ENCODE peak calls at places on chromosomes 1 and 21, in ten cellular contexts. One of them, this sample, is unnamed.

GRCh38 chr1:223189903-223190724 is 47.1 kb upstream of the TLR5 start:
- DNase-seq in T-helper 17 cell: peak
- DNase-seq in stimulated activated CD4-positive, alpha-beta T cell treated with anti-CD3 and anti-CD28 coated beads, Interleukin-15, amount 100 ng/mL, for 1 hour: peak
- DNase-seq in SJSA1: peak
- DNase-seq in WTC11: no peak
- DNase-seq in posterior cingulate gyrus: no peak
- DNase-seq in Daoy: peak
- DNase-seq in stimulated activated CD8-positive, alpha-beta memory T cell treated with anti-CD3 and anti-CD28 coated beads, Interleukin-4, amount 100 ng/mL, for 48 hours: peak
- DNase-seq in AG20443: peak
- DNase-seq in amniotic stem cell: no peak
- DNase-seq in this sample: peak

GRCh38 chr1:10210841-10211804 is 753 bp downstream of the KIF1B start:
- DNase-seq in T-helper 17 cell: no peak
- DNase-seq in stimulated activated CD8-positive, alpha-beta memory T cell treated with anti-CD3 and anti-CD28 coated beads, Interleukin-4, amount 100 ng/mL, for 48 hours: peak
- DNase-seq in amniotic stem cell: peak
- DNase-seq in WTC11: peak
- DNase-seq in AG20443: peak
- DNase-seq in SJSA1: peak
- DNase-seq in posterior cingulate gyrus: peak
- DNase-seq in Daoy: peak
- DNase-seq in stimulated activated CD4-positive, alpha-beta T cell treated with anti-CD3 and anti-CD28 coated beads, Interleukin-15, amount 100 ng/mL, for 1 hour: peak
- DNase-seq in this sample: peak

GRCh38 chr1:168320805-168321577 is 40.3 kb downstream of the TBX19 start:
- DNase-seq in WTC11: no peak
- DNase-seq in Daoy: peak
- DNase-seq in stimulated activated CD8-positive, alpha-beta memory T cell treated with anti-CD3 and anti-CD28 coated beads, Interleukin-4, amount 100 ng/mL, for 48 hours: peak
- DNase-seq in posterior cingulate gyrus: no peak
- DNase-seq in stimulated activated CD4-positive, alpha-beta T cell treated with anti-CD3 and anti-CD28 coated beads, Interleukin-15, amount 100 ng/mL, for 1 hour: no peak
- DNase-seq in amniotic stem cell: peak
- DNase-seq in SJSA1: peak
- DNase-seq in T-helper 17 cell: no peak
- DNase-seq in AG20443: peak
- DNase-seq in this sample: peak

GRCh38 chr1:41586230-41586629 is 101.7 kb upstream of the EDN2 start:
- DNase-seq in AG20443: no peak
- DNase-seq in stimulated activated CD8-positive, alpha-beta memory T cell treated with anti-CD3 and anti-CD28 coated beads, Interleukin-4, amount 100 ng/mL, for 48 hours: no peak
- DNase-seq in amniotic stem cell: no peak
- DNase-seq in SJSA1: no peak
- DNase-seq in T-helper 17 cell: no peak
- DNase-seq in Daoy: no peak
- DNase-seq in WTC11: no peak
- DNase-seq in posterior cingulate gyrus: no peak
- DNase-seq in stimulated activated CD4-positive, alpha-beta T cell treated with anti-CD3 and anti-CD28 coated beads, Interleukin-15, amount 100 ng/mL, for 1 hour: no peak
- DNase-seq in this sample: no peak

GRCh38 chr1:230465701-230466100 is 39.6 kb upstream of the PGBD5 start:
- DNase-seq in stimulated activated CD8-positive, alpha-beta memory T cell treated with anti-CD3 and anti-CD28 coated beads, Interleukin-4, amount 100 ng/mL, for 48 hours: no peak
- DNase-seq in SJSA1: no peak
- DNase-seq in AG20443: no peak
- DNase-seq in WTC11: no peak
- DNase-seq in T-helper 17 cell: no peak
- DNase-seq in amniotic stem cell: no peak
- DNase-seq in posterior cingulate gyrus: no peak
- DNase-seq in Daoy: no peak
- DNase-seq in stimulated activated CD4-positive, alpha-beta T cell treated with anti-CD3 and anti-CD28 coated beads, Interleukin-15, amount 100 ng/mL, for 1 hour: no peak
- DNase-seq in this sample: no peak

GRCh38 chr1:1665815-1666251 is 7.0 kb upstream of the CDK11B start:
- DNase-seq in T-helper 17 cell: no peak
- DNase-seq in AG20443: peak
- DNase-seq in amniotic stem cell: no peak
- DNase-seq in stimulated activated CD4-positive, alpha-beta T cell treated with anti-CD3 and anti-CD28 coated beads, Interleukin-15, amount 100 ng/mL, for 1 hour: no peak
- DNase-seq in stimulated activated CD8-positive, alpha-beta memory T cell treated with anti-CD3 and anti-CD28 coated beads, Interleukin-4, amount 100 ng/mL, for 48 hours: peak
- DNase-seq in Daoy: no peak
- DNase-seq in posterior cingulate gyrus: peak
- DNase-seq in SJSA1: no peak
- DNase-seq in WTC11: peak
- DNase-seq in this sample: peak

GRCh38 chr1:107669996-107670395 is 295.0 kb downstream of the VAV3 start:
- DNase-seq in WTC11: no peak
- DNase-seq in amniotic stem cell: no peak
- DNase-seq in SJSA1: no peak
- DNase-seq in stimulated activated CD8-positive, alpha-beta memory T cell treated with anti-CD3 and anti-CD28 coated beads, Interleukin-4, amount 100 ng/mL, for 48 hours: no peak
- DNase-seq in stimulated activated CD4-positive, alpha-beta T cell treated with anti-CD3 and anti-CD28 coated beads, Interleukin-15, amount 100 ng/mL, for 1 hour: no peak
- DNase-seq in posterior cingulate gyrus: no peak
- DNase-seq in AG20443: peak
- DNase-seq in Daoy: peak
- DNase-seq in T-helper 17 cell: no peak
- DNase-seq in this sample: no peak

GRCh38 chr1:51784997-51785421 is 93.5 kb downstream of the NRDC start:
- DNase-seq in AG20443: no peak
- DNase-seq in SJSA1: no peak
- DNase-seq in amniotic stem cell: no peak
- DNase-seq in posterior cingulate gyrus: no peak
- DNase-seq in stimulated activated CD8-positive, alpha-beta memory T cell treated with anti-CD3 and anti-CD28 coated beads, Interleukin-4, amount 100 ng/mL, for 48 hours: no peak
- DNase-seq in stimulated activated CD4-positive, alpha-beta T cell treated with anti-CD3 and anti-CD28 coated beads, Interleukin-15, amount 100 ng/mL, for 1 hour: no peak
- DNase-seq in Daoy: no peak
- DNase-seq in WTC11: no peak
- DNase-seq in T-helper 17 cell: no peak
- DNase-seq in this sample: no peak

GRCh38 chr1:116762781-116763115 is 8.5 kb downstream of the CD2 start:
- DNase-seq in AG20443: no peak
- DNase-seq in stimulated activated CD4-positive, alpha-beta T cell treated with anti-CD3 and anti-CD28 coated beads, Interleukin-15, amount 100 ng/mL, for 1 hour: no peak
- DNase-seq in T-helper 17 cell: no peak
- DNase-seq in stimulated activated CD8-positive, alpha-beta memory T cell treated with anti-CD3 and anti-CD28 coated beads, Interleukin-4, amount 100 ng/mL, for 48 hours: no peak
- DNase-seq in amniotic stem cell: no peak
- DNase-seq in posterior cingulate gyrus: no peak
- DNase-seq in SJSA1: no peak
- DNase-seq in WTC11: no peak
- DNase-seq in Daoy: no peak
- DNase-seq in this sample: no peak

GRCh38 chr1:50371749-50372148 is 51.5 kb downstream of the DMRTA2 start:
- DNase-seq in Daoy: no peak
- DNase-seq in SJSA1: no peak
- DNase-seq in stimulated activated CD8-positive, alpha-beta memory T cell treated with anti-CD3 and anti-CD28 coated beads, Interleukin-4, amount 100 ng/mL, for 48 hours: no peak
- DNase-seq in T-helper 17 cell: no peak
- DNase-seq in stimulated activated CD4-positive, alpha-beta T cell treated with anti-CD3 and anti-CD28 coated beads, Interleukin-15, amount 100 ng/mL, for 1 hour: no peak
- DNase-seq in AG20443: no peak
- DNase-seq in amniotic stem cell: no peak
- DNase-seq in WTC11: no peak
- DNase-seq in posterior cingulate gyrus: no peak
- DNase-seq in this sample: no peak

GRCh38 chr1:156476501-156477298 is 23.9 kb downstream of the MEF2D start:
- DNase-seq in SJSA1: peak
- DNase-seq in amniotic stem cell: no peak
- DNase-seq in stimulated activated CD4-positive, alpha-beta T cell treated with anti-CD3 and anti-CD28 coated beads, Interleukin-15, amount 100 ng/mL, for 1 hour: no peak
- DNase-seq in Daoy: peak
- DNase-seq in T-helper 17 cell: no peak
- DNase-seq in stimulated activated CD8-positive, alpha-beta memory T cell treated with anti-CD3 and anti-CD28 coated beads, Interleukin-4, amount 100 ng/mL, for 48 hours: peak
- DNase-seq in posterior cingulate gyrus: peak
- DNase-seq in WTC11: no peak
- DNase-seq in AG20443: peak
- DNase-seq in this sample: no peak

GRCh38 chr1:41371630-41372599 is 10.7 kb downstream of the FOXO6 start:
- DNase-seq in posterior cingulate gyrus: no peak
- DNase-seq in amniotic stem cell: no peak
- DNase-seq in stimulated activated CD8-positive, alpha-beta memory T cell treated with anti-CD3 and anti-CD28 coated beads, Interleukin-4, amount 100 ng/mL, for 48 hours: no peak
- DNase-seq in Daoy: no peak
- DNase-seq in SJSA1: no peak
- DNase-seq in AG20443: no peak
- DNase-seq in stimulated activated CD4-positive, alpha-beta T cell treated with anti-CD3 and anti-CD28 coated beads, Interleukin-15, amount 100 ng/mL, for 1 hour: no peak
- DNase-seq in WTC11: peak
- DNase-seq in T-helper 17 cell: no peak
- DNase-seq in this sample: no peak

GRCh38 chr1:85061711-85062424 is 13.6 kb upstream of the MCOLN3 start:
- DNase-seq in AG20443: peak
- DNase-seq in posterior cingulate gyrus: peak
- DNase-seq in Daoy: peak
- DNase-seq in amniotic stem cell: peak
- DNase-seq in stimulated activated CD4-positive, alpha-beta T cell treated with anti-CD3 and anti-CD28 coated beads, Interleukin-15, amount 100 ng/mL, for 1 hour: peak
- DNase-seq in SJSA1: peak
- DNase-seq in stimulated activated CD8-positive, alpha-beta memory T cell treated with anti-CD3 and anti-CD28 coated beads, Interleukin-4, amount 100 ng/mL, for 48 hours: peak
- DNase-seq in T-helper 17 cell: peak
- DNase-seq in WTC11: peak
- DNase-seq in this sample: peak

GRCh38 chr1:51634618-51635017 is 17.7 kb downstream of the OSBPL9 start:
- DNase-seq in stimulated activated CD8-positive, alpha-beta memory T cell treated with anti-CD3 and anti-CD28 coated beads, Interleukin-4, amount 100 ng/mL, for 48 hours: no peak
- DNase-seq in amniotic stem cell: no peak
- DNase-seq in SJSA1: no peak
- DNase-seq in stimulated activated CD4-positive, alpha-beta T cell treated with anti-CD3 and anti-CD28 coated beads, Interleukin-15, amount 100 ng/mL, for 1 hour: no peak
- DNase-seq in WTC11: no peak
- DNase-seq in posterior cingulate gyrus: no peak
- DNase-seq in AG20443: no peak
- DNase-seq in T-helper 17 cell: no peak
- DNase-seq in Daoy: no peak
- DNase-seq in this sample: no peak

GRCh38 chr1:1208713-1209433 is 2.5 kb upstream of the TNFRSF18 start:
- DNase-seq in posterior cingulate gyrus: peak
- DNase-seq in WTC11: no peak
- DNase-seq in Daoy: peak
- DNase-seq in SJSA1: no peak
- DNase-seq in AG20443: no peak
- DNase-seq in T-helper 17 cell: peak
- DNase-seq in stimulated activated CD8-positive, alpha-beta memory T cell treated with anti-CD3 and anti-CD28 coated beads, Interleukin-4, amount 100 ng/mL, for 48 hours: peak
- DNase-seq in amniotic stem cell: no peak
- DNase-seq in stimulated activated CD4-positive, alpha-beta T cell treated with anti-CD3 and anti-CD28 coated beads, Interleukin-15, amount 100 ng/mL, for 1 hour: no peak
- DNase-seq in this sample: no peak

GRCh38 chr1:42592811-42593210 is 65.4 kb upstream of the PPIH start:
- DNase-seq in T-helper 17 cell: no peak
- DNase-seq in WTC11: no peak
- DNase-seq in SJSA1: no peak
- DNase-seq in stimulated activated CD8-positive, alpha-beta memory T cell treated with anti-CD3 and anti-CD28 coated beads, Interleukin-4, amount 100 ng/mL, for 48 hours: no peak
- DNase-seq in Daoy: no peak
- DNase-seq in amniotic stem cell: no peak
- DNase-seq in AG20443: no peak
- DNase-seq in stimulated activated CD4-positive, alpha-beta T cell treated with anti-CD3 and anti-CD28 coated beads, Interleukin-15, amount 100 ng/mL, for 1 hour: no peak
- DNase-seq in posterior cingulate gyrus: no peak
- DNase-seq in this sample: no peak

GRCh38 chr21:36587388-36587787 is 107.5 kb upstream of the CLDN14 start:
- DNase-seq in AG20443: no peak
- DNase-seq in stimulated activated CD4-positive, alpha-beta T cell treated with anti-CD3 and anti-CD28 coated beads, Interleukin-15, amount 100 ng/mL, for 1 hour: no peak
- DNase-seq in posterior cingulate gyrus: no peak
- DNase-seq in stimulated activated CD8-positive, alpha-beta memory T cell treated with anti-CD3 and anti-CD28 coated beads, Interleukin-4, amount 100 ng/mL, for 48 hours: no peak
- DNase-seq in Daoy: peak
- DNase-seq in amniotic stem cell: no peak
- DNase-seq in WTC11: no peak
- DNase-seq in SJSA1: no peak
- DNase-seq in T-helper 17 cell: no peak
- DNase-seq in this sample: no peak

GRCh38 chr1:187871177-187871576 is 1042.4 kb downstream of the PLA2G4A start:
- DNase-seq in Daoy: no peak
- DNase-seq in SJSA1: no peak
- DNase-seq in posterior cingulate gyrus: no peak
- DNase-seq in amniotic stem cell: no peak
- DNase-seq in WTC11: no peak
- DNase-seq in stimulated activated CD4-positive, alpha-beta T cell treated with anti-CD3 and anti-CD28 coated beads, Interleukin-15, amount 100 ng/mL, for 1 hour: no peak
- DNase-seq in AG20443: no peak
- DNase-seq in stimulated activated CD8-positive, alpha-beta memory T cell treated with anti-CD3 and anti-CD28 coated beads, Interleukin-4, amount 100 ng/mL, for 48 hours: no peak
- DNase-seq in T-helper 17 cell: no peak
- DNase-seq in this sample: no peak

GRCh38 chr21:42737969-42738590 is 84.7 kb downstream of the PDE9A start:
- DNase-seq in SJSA1: no peak
- DNase-seq in stimulated activated CD8-positive, alpha-beta memory T cell treated with anti-CD3 and anti-CD28 coated beads, Interleukin-4, amount 100 ng/mL, for 48 hours: no peak
- DNase-seq in posterior cingulate gyrus: peak
- DNase-seq in stimulated activated CD4-positive, alpha-beta T cell treated with anti-CD3 and anti-CD28 coated beads, Interleukin-15, amount 100 ng/mL, for 1 hour: no peak
- DNase-seq in T-helper 17 cell: no peak
- DNase-seq in amniotic stem cell: no peak
- DNase-seq in AG20443: no peak
- DNase-seq in WTC11: no peak
- DNase-seq in Daoy: no peak
- DNase-seq in this sample: no peak

GRCh38 chr1:202671388-202671787 is 38.9 kb downstream of the SYT2 start:
- DNase-seq in stimulated activated CD8-positive, alpha-beta memory T cell treated with anti-CD3 and anti-CD28 coated beads, Interleukin-4, amount 100 ng/mL, for 48 hours: no peak
- DNase-seq in WTC11: no peak
- DNase-seq in Daoy: peak
- DNase-seq in T-helper 17 cell: no peak
- DNase-seq in posterior cingulate gyrus: no peak
- DNase-seq in stimulated activated CD4-positive, alpha-beta T cell treated with anti-CD3 and anti-CD28 coated beads, Interleukin-15, amount 100 ng/mL, for 1 hour: no peak
- DNase-seq in SJSA1: no peak
- DNase-seq in amniotic stem cell: no peak
- DNase-seq in AG20443: peak
- DNase-seq in this sample: no peak

GRCh38 chr1:89546082-89546889 is 21.7 kb downstream of the LRRC8B start:
- DNase-seq in posterior cingulate gyrus: no peak
- DNase-seq in WTC11: no peak
- DNase-seq in AG20443: peak
- DNase-seq in Daoy: peak
- DNase-seq in SJSA1: peak
- DNase-seq in T-helper 17 cell: no peak
- DNase-seq in amniotic stem cell: no peak
- DNase-seq in stimulated activated CD8-positive, alpha-beta memory T cell treated with anti-CD3 and anti-CD28 coated beads, Interleukin-4, amount 100 ng/mL, for 48 hours: no peak
- DNase-seq in stimulated activated CD4-positive, alpha-beta T cell treated with anti-CD3 and anti-CD28 coated beads, Interleukin-15, amount 100 ng/mL, for 1 hour: no peak
- DNase-seq in this sample: no peak

GRCh38 chr1:27601321-27601770 is 2.6 kb downstream of the AHDC1 start:
- DNase-seq in T-helper 17 cell: no peak
- DNase-seq in WTC11: no peak
- DNase-seq in stimulated activated CD4-positive, alpha-beta T cell treated with anti-CD3 and anti-CD28 coated beads, Interleukin-15, amount 100 ng/mL, for 1 hour: no peak
- DNase-seq in SJSA1: no peak
- DNase-seq in Daoy: no peak
- DNase-seq in AG20443: no peak
- DNase-seq in amniotic stem cell: no peak
- DNase-seq in stimulated activated CD8-positive, alpha-beta memory T cell treated with anti-CD3 and anti-CD28 coated beads, Interleukin-4, amount 100 ng/mL, for 48 hours: no peak
- DNase-seq in posterior cingulate gyrus: peak
- DNase-seq in this sample: no peak

GRCh38 chr21:32940079-32941014 is 85.4 kb upstream of the OLIG2 start:
- DNase-seq in stimulated activated CD4-positive, alpha-beta T cell treated with anti-CD3 and anti-CD28 coated beads, Interleukin-15, amount 100 ng/mL, for 1 hour: no peak
- DNase-seq in Daoy: peak
- DNase-seq in amniotic stem cell: no peak
- DNase-seq in stimulated activated CD8-positive, alpha-beta memory T cell treated with anti-CD3 and anti-CD28 coated beads, Interleukin-4, amount 100 ng/mL, for 48 hours: peak
- DNase-seq in T-helper 17 cell: no peak
- DNase-seq in posterior cingulate gyrus: no peak
- DNase-seq in WTC11: peak
- DNase-seq in SJSA1: peak
- DNase-seq in AG20443: peak
- DNase-seq in this sample: no peak